ENCODE peak calls at places on chromosomes 11 and 22, in five cellular contexts. W is thoracic aorta, S is Caco-2, I is upper lobe of left lung, B is keratinocyte. Q is an unnamed sample.

GRCh38 chr22:37896181-37896592 is 9.9 kb upstream of the MICALL1 start:
- DNase-seq in W (no peak), S (no peak), I (no peak), B (peak; percentile 92), Q (peak; percentile 41)

GRCh38 chr11:134412508-134413333 is 679 bp upstream of the B3GAT1 start:
- DNase-seq in W (no peak), S (no peak), I (peak; percentile 86), B (no peak), Q (no peak)

GRCh38 chr11:15258433-15259350 is 144.0 kb downstream of the INSC start:
- DNase-seq in B (no peak), W (no peak), S (no peak), I (no peak), Q (no peak)

GRCh38 chr11:68008381-68009337 is 1.5 kb upstream of the ALDH3B1 start:
- DNase-seq in W (no peak), I (no peak), S (no peak), B (no peak), Q (peak; percentile 49)

GRCh38 chr11:108216988-108217387 is 5.5 kb downstream of the NPAT start:
- DNase-seq in B (no peak), W (no peak), I (no peak), S (no peak), Q (no peak)

GRCh38 chr22:28817919-28818859 is 17.8 kb upstream of the XBP1 start:
- DNase-seq in W (no peak), I (no peak), S (peak; percentile 86), B (no peak), Q (no peak)

GRCh38 chr11:123504401-123504800 is 74.3 kb downstream of the GRAMD1B start:
- DNase-seq in S (peak; percentile 8), B (no peak), I (no peak), W (no peak), Q (no peak)

GRCh38 chr11:105673089-105673488 is 63.2 kb downstream of the GRIA4 start:
- DNase-seq in S (peak; percentile 60), W (no peak), B (no peak), I (no peak), Q (no peak)

GRCh38 chr11:62928011-62928410 is 6.8 kb upstream of the CHRM1 start:
- DNase-seq in I (peak; percentile 34), W (no peak), B (no peak), S (no peak), Q (no peak)

GRCh38 chr11:70482529-70482917 is 84.2 kb downstream of the CTTN start:
- DNase-seq in I (no peak), B (no peak), W (no peak), S (no peak), Q (no peak)

GRCh38 chr11:67644042-67644441 is 4.5 kb upstream of the TBX10 start:
- DNase-seq in S (peak; percentile 70), W (no peak), I (no peak), B (no peak), Q (no peak)

GRCh38 chr11:128412847-128413791 is 174.2 kb downstream of the ETS1 start:
- DNase-seq in B (no peak), S (no peak), W (no peak), I (no peak), Q (peak; percentile 42)

GRCh38 chr11:9153651-9154050 is 62.3 kb upstream of the SCUBE2 start:
- DNase-seq in W (no peak), S (no peak), B (no peak), I (no peak), Q (no peak)

GRCh38 chr11:92384807-92385206 is 160.2 kb downstream of the FAT3 start:
- DNase-seq in B (no peak), S (no peak), I (no peak), W (no peak), Q (no peak)

GRCh38 chr22:48925450-48925849 is 902.2 kb downstream of the BRD1 start:
- DNase-seq in S (no peak), B (no peak), I (no peak), W (no peak), Q (no peak)

GRCh38 chr11:34438529-34439507 is at the start of gene CAT:
- DNase-seq in W (peak; percentile 95), S (peak; percentile 98), B (peak; percentile 76), I (peak; percentile 97), Q (peak; percentile 97)

GRCh38 chr11:83819936-83820549 is 533.9 kb upstream of the CCDC90B start:
- DNase-seq in B (no peak), S (no peak), W (no peak), I (no peak), Q (no peak)

GRCh38 chr11:124875401-124875800 is 10.2 kb downstream of the ROBO3 start:
- DNase-seq in S (peak; percentile 24), W (no peak), I (no peak), B (no peak), Q (no peak)

GRCh38 chr11:1017269-1018005 is 19.1 kb downstream of the MUC6 start:
- DNase-seq in I (peak; percentile 73), B (no peak), S (no peak), W (no peak), Q (no peak)

GRCh38 chr11:5666396-5666780 is 18.5 kb downstream of the TRIM5 start:
- DNase-seq in W (no peak), I (no peak), B (no peak), S (no peak), Q (no peak)

GRCh38 chr11:67410369-67410831 is 5.1 kb upstream of the CARNS1 start:
- DNase-seq in I (no peak), S (no peak), B (no peak), W (no peak), Q (no peak)

DNA sequence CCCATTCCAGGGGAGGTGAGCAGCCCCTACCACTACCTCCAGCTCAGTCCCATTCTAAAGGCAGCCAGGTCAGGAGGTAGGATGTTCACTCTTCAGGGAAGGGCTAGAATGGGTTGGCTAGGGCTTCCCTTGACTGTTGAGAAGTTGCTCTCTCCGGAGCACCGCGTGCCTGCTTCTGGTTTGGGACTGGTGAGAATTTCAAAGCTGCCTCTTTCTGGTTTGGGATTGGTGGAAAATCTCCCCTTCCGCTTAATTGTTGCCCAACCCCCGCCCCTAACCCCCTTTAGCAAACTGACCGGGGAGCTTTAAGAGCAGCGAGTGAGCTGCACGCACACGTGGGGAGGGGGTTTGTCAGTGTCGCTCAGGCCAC is 689 bp downstream of the USP2 start:
- DNase-seq in I (no peak), S (no peak), B (no peak), W (no peak), Q (no peak)
- H3K4me3 ChIP-seq in I (peak overlapping the region; percentile 33), S (peak overlapping the region; percentile 44), B (peak overlapping the region; percentile 52), W (peak overlapping the region; percentile 69), Q (no peak overlapping the region)

GRCh38 chr11:117428186-117428855 is 100.7 kb downstream of the CEP164 start:
- DNase-seq in I (peak; percentile 73), S (peak; percentile 35), B (no peak), W (no peak), Q (no peak)

GRCh38 chr11:117427356-117427874 is 99.8 kb downstream of the CEP164 start:
- DNase-seq in B (no peak), I (no peak), S (no peak), W (no peak), Q (no peak)

GRCh38 chr11:117430293-117430955 is 102.8 kb downstream of the CEP164 start:
- DNase-seq in B (no peak), S (peak; percentile 34), I (peak; percentile 53), W (no peak), Q (no peak)

GRCh38 chr11:117426941-117427340 is 99.3 kb downstream of the CEP164 start:
- DNase-seq in S (no peak), W (no peak), B (no peak), I (no peak), Q (no peak)

DNA sequence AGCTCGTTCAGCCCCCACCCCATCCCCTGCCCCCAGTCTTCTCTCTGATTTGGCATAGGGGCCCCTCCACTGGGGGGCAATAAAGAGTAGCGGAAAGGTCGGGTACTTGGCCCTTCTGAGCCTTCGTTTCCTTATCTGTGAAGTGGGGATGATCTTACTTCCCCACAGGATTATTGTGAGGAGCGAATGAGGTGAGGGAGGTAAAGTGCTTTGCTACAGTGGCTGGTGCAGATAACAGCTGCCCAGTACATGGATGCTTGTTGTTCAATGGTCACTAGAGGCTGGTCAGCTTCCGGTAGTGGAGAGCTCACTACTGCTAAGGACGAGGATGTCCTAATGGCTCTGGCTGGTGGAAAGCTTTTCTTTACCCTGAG is 101.2 kb downstream of the CEP164 start:
- DNase-seq in S (no peak), W (no peak), B (no peak), I (no peak), Q (no peak)
- TF ChIP-seq CTCF in S (peak; percentile 8), W (no peak), B (no peak), I (no peak), Q (peak; percentile 23)

GRCh38 chr22:20948989-20949388 is 18.1 kb upstream of the AIFM3 start:
- DNase-seq in W (no peak), S (no peak), B (no peak), I (no peak), Q (no peak)
- H3K36me3 ChIP-seq in W (peaks cover 17% of the 10 kb centered on the region), S (peaks cover 4% of the 10 kb centered on the region), B (peaks cover 42% of the 10 kb centered on the region), I (peaks cover 47% of the 10 kb centered on the region), Q (peaks cover 25% of the 10 kb centered on the region)

DNA sequence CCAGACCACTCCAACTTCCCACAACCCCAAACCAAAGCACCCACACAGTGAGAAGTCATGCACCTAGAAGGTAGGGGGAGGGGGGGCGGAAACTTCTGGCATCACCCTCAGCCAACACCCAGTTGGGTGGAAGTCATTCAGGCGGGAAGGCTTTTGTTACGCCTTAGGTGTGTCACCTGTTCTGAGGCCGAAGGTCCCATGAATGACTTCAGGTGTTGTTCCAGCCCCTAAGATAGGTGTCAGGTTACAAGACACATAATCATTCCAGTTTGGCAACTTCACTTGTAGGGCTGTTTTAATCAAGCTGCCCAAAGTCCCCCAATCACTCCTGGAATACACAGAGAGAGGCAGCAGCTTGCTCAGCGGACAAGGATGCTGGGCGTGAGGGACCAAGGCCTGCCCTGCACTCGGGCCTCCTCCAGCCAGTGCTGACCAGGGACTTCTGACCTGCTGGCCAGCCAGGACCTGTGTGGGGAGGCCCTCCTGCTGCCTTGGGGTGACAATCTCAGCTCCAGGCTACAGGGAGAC is at the start of gene TMPRSS4:
- DNase-seq in S (peak; percentile 98), W (no peak), B (peak; percentile 65), I (no peak), Q (no peak)
- H3K4me3 ChIP-seq in S (peak within 1 kb of the TSS; percentile 35), W (no peak within 1 kb of the TSS), B (no peak within 1 kb of the TSS), I (no peak within 1 kb of the TSS), Q (no peak within 1 kb of the TSS)

Q was measured in GM06990.